ENCODE peak calls at places on chromosome 18, in seven cellular contexts. B, H, V, G, R, M and K are unnamed samples.

GRCh38 chr18:31723998-31724711 is 36.5 kb downstream of the SLC25A52 start:
- DNase-seq in B (peak; percentile 19), H (peak; percentile 1), V (peak; percentile 37), G (peak; percentile 74), R (no peak), M (no peak), K (no peak)

GRCh38 chr18:45122510-45122909 is 441.8 kb downstream of the SETBP1 start:
- DNase-seq in B (no peak), H (peak; percentile 65), V (no peak), G (no peak), R (no peak), M (no peak), K (no peak)

GRCh38 chr18:8162797-8163196 is 446.4 kb upstream of the RAB12 start:
- DNase-seq in B (no peak), H (no peak), V (no peak), G (no peak), R (no peak), M (no peak), K (no peak)

GRCh38 chr18:77711096-77711495 is 461.4 kb downstream of the GALR1 start:
- DNase-seq in B (no peak), H (no peak), V (no peak), G (no peak), R (no peak), M (no peak), K (no peak)

GRCh38 chr18:35777042-35777441 is 195.4 kb upstream of the RMP24 start:
- DNase-seq in B (peak; percentile 29), H (no peak), V (no peak), G (no peak), R (no peak), M (no peak), K (peak; percentile 31)

GRCh38 chr18:3720818-3721545 is 271.0 kb downstream of the TGIF1 start:
- DNase-seq in B (no peak), H (no peak), V (peak; percentile 77), G (no peak), R (no peak), M (no peak), K (no peak)

GRCh38 chr18:63578357-63578958 is 8.7 kb upstream of the SERPINB13 start:
- DNase-seq in B (peak; percentile 58), H (peak; percentile 55), V (peak; percentile 30), G (no peak), R (no peak), M (peak; percentile 12), K (peak; percentile 39)

GRCh38 chr18:35130236-35130635 is 89.0 kb downstream of the MAPRE2 start:
- DNase-seq in B (no peak), H (peak; percentile 7), V (no peak), G (no peak), R (no peak), M (no peak), K (peak; percentile 31)

GRCh38 chr18:72830109-72830508 is 37.7 kb downstream of the NETO1 start:
- DNase-seq in B (peak; percentile 46), H (no peak), V (no peak), G (peak; percentile 12), R (no peak), M (no peak), K (peak; percentile 64)

GRCh38 chr18:32530947-32531651 is 60.4 kb upstream of the GAREM1 start:
- DNase-seq in B (peak; percentile 2), H (peak; percentile 32), V (peak; percentile 86), G (no peak), R (no peak), M (no peak), K (no peak)

GRCh38 chr18:61803393-61803792 is 89.4 kb downstream of the RNF152 start:
- DNase-seq in B (no peak), H (no peak), V (no peak), G (no peak), R (no peak), M (no peak), K (no peak)

GRCh38 chr18:39624934-39625333 is 2059.3 kb upstream of the CELF4 start:
- DNase-seq in B (no peak), H (peak; percentile 57), V (no peak), G (no peak), R (no peak), M (no peak), K (no peak)

GRCh38 chr18:36427831-36428230 is 130.3 kb downstream of the FHOD3 start:
- DNase-seq in B (no peak), H (no peak), V (no peak), G (no peak), R (no peak), M (no peak), K (no peak)

GRCh38 chr18:9788140-9788539 is 80.0 kb downstream of the RAB31 start:
- DNase-seq in B (no peak), H (no peak), V (no peak), G (no peak), R (no peak), M (no peak), K (no peak)

GRCh38 chr18:45221363-45221762 is 393.9 kb upstream of the SLC14A2 start:
- DNase-seq in B (no peak), H (peak; percentile 73), V (no peak), G (no peak), R (no peak), M (no peak), K (no peak)

GRCh38 chr18:49016648-49017539 is 66.1 kb upstream of the SMAD7 start:
- DNase-seq in B (peak; percentile 86), H (peak; percentile 79), V (peak; percentile 68), G (peak; percentile 42), R (no peak), M (peak; percentile 42), K (peak; percentile 60)

GRCh38 chr18:9535430-9535972 is 60.2 kb downstream of the RALBP1 start:
- DNase-seq in B (no peak), H (no peak), V (no peak), G (no peak), R (no peak), M (peak; percentile 96), K (no peak)

GRCh38 chr18:12855886-12856285 is 28.2 kb downstream of the PTPN2 start:
- DNase-seq in B (no peak), H (no peak), V (no peak), G (no peak), R (no peak), M (no peak), K (no peak)

GRCh38 chr18:48203961-48204666 is 205.1 kb downstream of the ZBTB7C start:
- DNase-seq in B (no peak), H (no peak), V (peak; percentile 96), G (no peak), R (no peak), M (no peak), K (no peak)

GRCh38 chr18:65938592-65939372 is 188.0 kb downstream of the CDH7 start:
- DNase-seq in B (peak; percentile 43), H (peak; percentile 60), V (peak; percentile 39), G (no peak), R (peak; percentile 59), M (no peak), K (peak; percentile 55)

GRCh38 chr18:57813245-57813644 is 10.1 kb upstream of the ATP8B1 start:
- DNase-seq in B (peak; percentile 43), H (peak; percentile 90), V (no peak), G (no peak), R (no peak), M (peak; percentile 73), K (peak; percentile 18)

GRCh38 chr18:12628706-12629702 is 28.9 kb downstream of the SPIRE1 start:
- DNase-seq in B (no peak), H (peak; percentile 80), V (no peak), G (no peak), R (no peak), M (peak; percentile 43), K (no peak)

GRCh38 chr18:42813570-42813969 is 301.9 kb downstream of the RIT2 start:
- DNase-seq in B (no peak), H (no peak), V (no peak), G (no peak), R (no peak), M (no peak), K (no peak)

GRCh38 chr18:46622999-46623398 is 34.0 kb downstream of the LOXHD1 start:
- DNase-seq in B (no peak), H (peak; percentile 11), V (no peak), G (no peak), R (no peak), M (no peak), K (no peak)